ENCODE peak calls at places on chromosomes 7 and 10, in ten cellular contexts. G is H1, I is fibroblast of mammary gland, J is Panc1, Z is fibroblast of pulmonary artery, O is mucosa of descending colon, T is osteoblast, C is lower leg skin, K is coronary artery, V is spleen. Y is an unnamed sample.

GRCh38 chr7:87628780-87629569 is 777 bp downstream of the RUNDC3B start:
- DNase-seq in J (no peak), T (peak; percentile 29), V (peak; percentile 87), K (no peak), O (peak; percentile 65), I (no peak), C (peak; percentile 86), Z (peak; percentile 2), G (peak; percentile 68), Y (no peak)

GRCh38 chr7:159120540-159120919 is 24.1 kb downstream of the VIPR2 start:
- DNase-seq in J (no peak), G (no peak), I (no peak), O (no peak), Z (no peak), T (peak; percentile 63), K (peak; percentile 64), V (no peak), C (no peak), Y (no peak)

GRCh38 chr7:115267503-115267902 is 345.6 kb downstream of the MDFIC start:
- DNase-seq in V (no peak), J (no peak), I (no peak), T (no peak), Z (no peak), G (no peak), O (no peak), K (no peak), C (no peak), Y (no peak)

GRCh38 chr10:29646238-29646902 is 11.6 kb upstream of the SVIL start:
- DNase-seq in O (no peak), J (no peak), I (peak; percentile 92), T (peak; percentile 83), K (no peak), G (no peak), V (no peak), C (peak; percentile 91), Z (peak; percentile 74), Y (no peak)

GRCh38 chr7:47371733-47372368 is 210.1 kb downstream of the TNS3 start:
- DNase-seq in V (peak; percentile 67), T (no peak), J (no peak), C (peak; percentile 91), I (peak; percentile 47), O (peak; percentile 91), G (no peak), K (no peak), Z (peak; percentile 62), Y (no peak)

GRCh38 chr10:87842220-87842641 is 21.1 kb downstream of the KLLN start:
- DNase-seq in G (no peak), C (no peak), V (no peak), T (no peak), K (no peak), Z (peak; percentile 11), I (no peak), J (peak; percentile 80), O (peak; percentile 52), Y (no peak)

GRCh38 chr10:91740353-91740924 is 57.8 kb upstream of the TNKS2 start:
- DNase-seq in V (no peak), Z (no peak), O (peak; percentile 33), J (no peak), C (no peak), I (no peak), T (no peak), G (no peak), K (no peak), Y (no peak)

GRCh38 chr10:125156739-125157472 is 3.5 kb downstream of the CTBP2 start:
- DNase-seq in T (no peak), V (no peak), J (no peak), K (peak; percentile 8), Z (no peak), I (no peak), C (no peak), G (peak; percentile 33), O (no peak), Y (no peak)

GRCh38 chr10:49331431-49331830 is 32.5 kb downstream of the C10orf71 start:
- DNase-seq in K (peak; percentile 61), I (no peak), O (no peak), V (no peak), J (no peak), G (no peak), Z (no peak), T (no peak), C (peak; percentile 32), Y (no peak)

GRCh38 chr10:119316729-119317097 is 109.3 kb downstream of the GRK5 start:
- DNase-seq in Z (peak; percentile 69), O (no peak), K (no peak), I (peak; percentile 74), C (no peak), T (peak; percentile 76), G (no peak), J (no peak), V (no peak), Y (peak; percentile 42)

GRCh38 chr7:48337012-48337621 is 165.9 kb downstream of the ABCA13 start:
- DNase-seq in T (no peak), J (peak; percentile 35), C (no peak), G (no peak), O (no peak), Z (peak; percentile 14), I (peak; percentile 36), V (no peak), K (no peak), Y (no peak)

GRCh38 chr7:47291461-47292051 is 290.4 kb downstream of the TNS3 start:
- DNase-seq in G (no peak), I (peak; percentile 98), J (peak; percentile 84), O (no peak), C (peak; percentile 81), T (peak; percentile 94), V (no peak), Z (peak; percentile 84), K (no peak), Y (peak; percentile 87)

GRCh38 chr10:14439451-14440259 is 108.9 kb upstream of the FRMD4A start:
- DNase-seq in O (no peak), J (no peak), T (peak; percentile 52), C (no peak), K (no peak), V (no peak), Z (no peak), I (peak; percentile 4), G (no peak), Y (no peak)

GRCh38 chr7:102994567-102994966 is 80.0 kb downstream of the FBXL13 start:
- DNase-seq in C (no peak), T (no peak), K (no peak), Z (no peak), V (no peak), I (no peak), O (no peak), G (no peak), J (no peak), Y (no peak)

GRCh38 chr10:61463035-61463909 is 10.1 kb upstream of the TMEM26 start:
- DNase-seq in Z (peak; percentile 84), G (no peak), I (peak; percentile 95), T (peak; percentile 15), O (no peak), J (no peak), V (no peak), C (no peak), K (no peak), Y (no peak)

GRCh38 chr10:11553773-11554381 is 57.6 kb downstream of the USP6NL start:
- DNase-seq in G (no peak), T (no peak), O (no peak), V (no peak), J (no peak), K (no peak), I (no peak), C (no peak), Z (no peak), Y (no peak)

GRCh38 chr7:85469446-85469970 is 282.7 kb upstream of the SEMA3D start:
- DNase-seq in Z (peak; percentile 8), G (no peak), C (no peak), V (no peak), I (peak; percentile 19), T (no peak), O (no peak), K (no peak), J (no peak), Y (peak; percentile 16)

GRCh38 chr10:18222870-18223269 is 82.6 kb downstream of the CACNB2 start:
- DNase-seq in Z (no peak), K (no peak), J (no peak), V (no peak), C (no peak), I (peak; percentile 61), T (no peak), G (no peak), O (no peak), Y (no peak)

GRCh38 chr10:114571316-114571999 is 86.6 kb downstream of the ABLIM1 start:
- DNase-seq in T (peak; percentile 54), Z (no peak), I (no peak), J (no peak), G (no peak), V (no peak), O (no peak), K (no peak), C (no peak), Y (no peak)
- TF ChIP-seq CTCF in T (no peak), Z (no peak), I (no peak), J (no peak), G (no peak), V (no peak), O (no peak), K (no peak), C (no peak), Y (no peak)

GRCh38 chr7:23107781-23108180 is 2.2 kb downstream of the KLHL7 start:
- DNase-seq in I (no peak), C (no peak), T (no peak), V (no peak), Z (no peak), O (no peak), G (no peak), K (no peak), J (no peak), Y (no peak)
- H3K4me3 ChIP-seq in I (peak overlapping the region; percentile 93), C (no peak overlapping the region), T (peak overlapping the region; percentile 99), V (no peak overlapping the region), Z (peak overlapping the region; percentile 97), O (no peak overlapping the region), G (peak overlapping the region; percentile 93), K (peak overlapping the region; percentile 90), J (peak overlapping the region; percentile 98), Y (no peak overlapping the region)

GRCh38 chr10:5305374-5305773 is 59.4 kb upstream of the UCN3 start:
- DNase-seq in Z (no peak), I (peak; percentile 87), V (no peak), O (no peak), J (no peak), K (no peak), G (no peak), C (no peak), T (no peak), Y (no peak)
- TF ChIP-seq CTCF in Z (peak; percentile 8), I (peak; percentile 79), V (no peak), O (no peak), J (no peak), K (no peak), G (no peak), C (no peak), T (peak; percentile 52), Y (peak; percentile 29)

DNA sequence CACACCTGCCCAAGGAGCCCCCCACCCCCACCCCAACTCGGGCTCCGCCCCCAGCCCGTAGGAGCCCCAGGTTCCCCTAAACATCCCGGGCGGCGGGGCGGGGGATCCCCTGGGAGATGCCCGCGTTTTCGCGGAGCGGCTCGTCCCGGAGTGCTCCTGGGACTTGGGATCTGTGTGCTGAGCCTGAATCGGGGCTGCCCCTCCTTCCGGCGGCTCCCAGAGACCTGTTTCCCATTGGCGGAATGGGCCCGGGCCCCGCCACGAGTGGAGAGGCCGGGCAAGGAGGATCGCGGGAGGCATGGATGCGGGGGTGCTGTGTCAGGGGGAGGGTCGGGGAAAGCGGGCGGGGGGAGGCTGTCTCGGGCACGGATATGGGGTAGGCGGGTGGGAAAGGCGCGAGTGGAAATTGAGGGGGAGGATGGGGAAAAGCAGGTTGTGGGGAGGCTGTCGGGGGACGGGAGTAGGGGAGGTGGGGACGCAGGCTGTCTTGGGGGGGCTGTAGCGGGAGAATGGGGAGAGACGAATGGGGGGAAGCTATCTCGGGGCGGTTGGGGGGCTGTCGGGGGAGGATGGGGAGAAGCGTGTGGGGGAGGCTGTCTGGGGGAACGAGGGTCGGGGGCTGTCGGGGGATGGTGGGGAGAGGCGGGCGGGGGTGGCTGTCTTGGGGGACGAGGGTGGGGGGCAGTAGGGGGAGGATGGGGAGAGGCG is 572 bp upstream of the BHLHA15 start:
- DNase-seq in C (peak; percentile 79), T (peak; percentile 98), V (peak; percentile 75), I (no peak), J (no peak), G (peak; percentile 79), O (peak; percentile 52), K (peak; percentile 69), Z (peak; percentile 5), Y (no peak)
- H3K4me3 ChIP-seq in C (no peak overlapping the region), T (peak overlapping the region; percentile 65), V (peak overlapping the region; percentile 22), I (peak overlapping the region; percentile 24), J (peak overlapping the region; percentile 32), G (peak overlapping the region; percentile 15), O (no peak overlapping the region), K (peak overlapping the region; percentile 67), Z (peak overlapping the region; percentile 32), Y (peak overlapping the region; percentile 46)